ENCODE peak calls at places on chromosomes 6 and 20, in five cellular contexts. Z, O, M, Q and T are unnamed samples.

GRCh38 chr20:39152742-39153141 is 190.6 kb downstream of the DHX35 start:
- DNase-seq in Z (no peak), O (no peak), M (no peak), Q (no peak), T (no peak)

GRCh38 chr6:41713650-41714291 is 21.6 kb downstream of the TFEB start:
- DNase-seq in Z (no peak), O (peak; percentile 90), M (no peak), Q (no peak), T (peak; percentile 52)

GRCh38 chr6:128979061-128979460 is 96.1 kb downstream of the LAMA2 start:
- DNase-seq in Z (no peak), O (no peak), M (no peak), Q (peak; percentile 24), T (no peak)

GRCh38 chr6:111154981-111155380 is 67.7 kb downstream of the SLC16A10 start:
- DNase-seq in Z (no peak), O (no peak), M (no peak), Q (no peak), T (peak; percentile 25)

GRCh38 chr6:148827421-148827820 is 80.6 kb downstream of the UST start:
- DNase-seq in Z (no peak), O (no peak), M (no peak), Q (no peak), T (no peak)

GRCh38 chr6:125953502-125953875 is 3.1 kb upstream of the HINT3 start:
- DNase-seq in Z (peak; percentile 74), O (peak; percentile 48), M (no peak), Q (no peak), T (no peak)

GRCh38 chr6:138194221-138194620 is 24.1 kb downstream of the PBOV1 start:
- DNase-seq in Z (no peak), O (no peak), M (no peak), Q (no peak), T (no peak)

GRCh38 chr6:156557269-156557885 is 219.8 kb upstream of the ARID1B start:
- DNase-seq in Z (peak; percentile 26), O (no peak), M (no peak), Q (peak; percentile 16), T (peak; percentile 95)

GRCh38 chr6:148932731-148933130 is 185.9 kb downstream of the UST start:
- DNase-seq in Z (no peak), O (no peak), M (no peak), Q (peak; percentile 47), T (no peak)

GRCh38 chr6:35046098-35046497 is 95.0 kb downstream of the TCP11 start:
- DNase-seq in Z (no peak), O (no peak), M (no peak), Q (no peak), T (no peak)

GRCh38 chr6:139515511-139515910 is 141.1 kb upstream of the CITED2 start:
- DNase-seq in Z (peak; percentile 31), O (no peak), M (peak; percentile 74), Q (no peak), T (no peak)

GRCh38 chr20:7010584-7010983 is 243.1 kb downstream of the BMP2 start:
- DNase-seq in Z (no peak), O (peak; percentile 70), M (no peak), Q (no peak), T (no peak)

GRCh38 chr6:158837684-158838625 is 18.8 kb upstream of the EZR start:
- DNase-seq in Z (no peak), O (peak; percentile 88), M (no peak), Q (peak; percentile 55), T (peak; percentile 16)

GRCh38 chr6:63295553-63295952 is 24.2 kb downstream of the LGSN start:
- DNase-seq in Z (no peak), O (no peak), M (no peak), Q (no peak), T (no peak)

GRCh38 chr6:108565893-108566292 is 5.2 kb downstream of the FOXO3 start:
- DNase-seq in Z (peak; percentile 81), O (peak; percentile 52), M (peak; percentile 67), Q (peak; percentile 86), T (peak; percentile 75)

GRCh38 chr6:143969077-143969476 is 39.0 kb downstream of the PLAGL1 start:
- DNase-seq in Z (no peak), O (no peak), M (no peak), Q (no peak), T (no peak)

GRCh38 chr6:140001851-140002301 is 627.4 kb upstream of the CITED2 start:
- DNase-seq in Z (no peak), O (no peak), M (no peak), Q (peak; percentile 39), T (no peak)

DNA sequence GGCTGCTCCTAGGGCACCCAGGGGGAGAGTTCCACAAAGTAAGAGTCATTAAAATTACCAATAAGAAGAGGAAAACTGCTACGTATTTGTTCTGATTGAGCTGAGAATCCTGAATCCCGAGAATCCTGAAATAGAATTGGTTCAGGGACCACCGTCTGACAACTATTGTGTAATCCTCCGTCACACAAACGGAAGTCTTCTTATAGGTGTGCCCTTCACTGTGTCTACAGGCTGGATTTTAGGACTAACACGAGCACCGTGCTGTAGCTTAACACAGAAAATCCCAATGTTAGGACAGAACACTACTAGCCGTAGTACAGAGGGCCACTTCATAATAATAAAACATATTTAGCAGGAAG is 50.6 kb upstream of the RNF182 start:
- DNase-seq in Z (no peak), O (no peak), M (no peak), Q (no peak), T (no peak)
- H3K4me3 ChIP-seq in Z (peak overlapping the region; percentile 39), O (peak overlapping the region; percentile 53), M (peak overlapping the region; percentile 39), Q (no peak overlapping the region), T (peak overlapping the region; percentile 32)

GRCh38 chr6:70667711-70668498 is at the start of gene SMAP1:
- DNase-seq in Z (peak; percentile 78), O (peak; percentile 90), M (peak; percentile 70), Q (peak; percentile 95), T (peak; percentile 94)

GRCh38 chr6:70669133-70669532 is 1.4 kb downstream of the SMAP1 start:
- DNase-seq in Z (peak; percentile 13), O (peak; percentile 39), M (no peak), Q (no peak), T (no peak)

GRCh38 chr6:70667256-70667710 is 400 bp upstream of the SMAP1 start:
- DNase-seq in Z (no peak), O (no peak), M (no peak), Q (no peak), T (no peak)

GRCh38 chr6:70668499-70668812 is 773 bp downstream of the SMAP1 start:
- DNase-seq in Z (no peak), O (no peak), M (no peak), Q (peak; percentile 26), T (peak; percentile 68)

DNA sequence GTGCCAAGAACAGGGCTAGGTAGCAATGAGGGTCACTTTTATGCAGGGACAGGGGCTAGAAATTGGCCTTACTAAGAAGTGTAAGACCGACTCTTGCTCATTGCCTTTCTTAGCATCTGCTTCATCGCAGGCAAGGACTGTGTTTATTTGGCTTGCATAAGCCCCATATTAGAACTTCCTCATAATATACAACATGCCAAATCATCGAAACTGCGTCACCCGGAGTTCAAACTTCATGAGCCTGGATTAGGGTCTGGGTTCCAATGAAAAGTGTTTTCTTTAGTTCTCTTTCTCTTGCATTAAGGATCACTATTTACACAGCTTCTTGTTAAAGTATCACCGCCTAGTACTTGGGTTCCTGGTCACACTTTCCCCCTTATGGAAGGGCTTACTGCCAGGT is 957 bp upstream of the SMAP1 start:
- DNase-seq in Z (no peak), O (no peak), M (no peak), Q (no peak), T (no peak)
- H3K4me3 ChIP-seq in Z (peak overlapping the region; percentile 99), O (no peak overlapping the region), M (no peak overlapping the region), Q (no peak overlapping the region), T (peak overlapping the region; percentile 95)

DNA sequence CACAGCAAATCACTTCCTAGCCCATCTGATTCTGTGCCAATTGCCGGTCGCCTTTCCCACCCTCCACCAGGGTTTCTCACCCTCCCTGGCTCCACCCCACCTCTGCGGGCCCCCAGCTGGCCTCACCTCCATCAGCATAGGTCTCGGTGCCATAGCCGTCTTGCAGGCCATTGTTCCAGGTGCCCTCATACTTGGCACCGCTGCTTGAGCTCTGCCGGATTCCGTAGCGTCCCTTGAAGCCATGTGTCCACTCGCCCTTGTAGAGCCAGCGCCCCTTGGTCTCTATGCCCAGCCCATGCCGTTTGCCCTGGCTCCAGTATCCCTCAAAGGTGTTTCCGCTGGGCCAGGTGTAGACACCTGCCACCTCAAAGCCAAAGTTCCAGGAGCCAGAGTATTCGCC is 787 bp downstream of the JPH2 start:
- DNase-seq in Z (no peak), O (no peak), M (no peak), Q (no peak), T (no peak)
- H3K4me3 ChIP-seq in Z (no peak overlapping the region), O (peak overlapping the region; percentile 55), M (peak overlapping the region; percentile 40), Q (no peak overlapping the region), T (peak overlapping the region; percentile 55)

DNA sequence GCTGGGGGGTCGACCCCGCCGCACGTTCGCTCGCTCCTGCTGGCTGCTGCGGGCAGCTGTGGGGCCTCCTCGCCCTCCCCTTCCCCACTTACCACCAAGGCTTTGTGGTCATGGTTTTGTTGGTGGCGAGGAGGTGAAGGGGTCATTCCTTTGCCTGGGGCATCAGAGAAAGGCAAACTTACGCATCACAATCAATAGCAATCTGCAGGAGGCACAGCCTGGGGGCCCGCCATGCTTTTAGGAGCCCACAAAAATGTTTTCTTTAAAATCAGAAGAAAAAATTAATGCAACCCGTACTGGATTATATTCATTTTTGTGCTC is 137.0 kb downstream of the IMPG1 start:
- DNase-seq in Z (no peak), O (no peak), M (no peak), Q (no peak), T (no peak)
- H3K4me3 ChIP-seq in Z (no peak overlapping the region), O (peak overlapping the region; percentile 43), M (peak overlapping the region; percentile 49), Q (peak overlapping the region; percentile 49), T (peak overlapping the region; percentile 42)

GRCh38 chr20:676967-677366 is 1.4 kb upstream of the SCRT2 start:
- DNase-seq in Z (no peak), O (no peak), M (no peak), Q (no peak), T (no peak)

GRCh38 chr20:674936-675452 is 608 bp downstream of the SCRT2 start:
- DNase-seq in Z (no peak), O (no peak), M (no peak), Q (no peak), T (no peak)

GRCh38 chr20:676315-676937 is 824 bp upstream of the SCRT2 start:
- DNase-seq in Z (no peak), O (no peak), M (no peak), Q (no peak), T (no peak)

GRCh38 chr20:673606-674005 is 2.0 kb downstream of the SCRT2 start:
- DNase-seq in Z (no peak), O (no peak), M (no peak), Q (no peak), T (no peak)

DNA sequence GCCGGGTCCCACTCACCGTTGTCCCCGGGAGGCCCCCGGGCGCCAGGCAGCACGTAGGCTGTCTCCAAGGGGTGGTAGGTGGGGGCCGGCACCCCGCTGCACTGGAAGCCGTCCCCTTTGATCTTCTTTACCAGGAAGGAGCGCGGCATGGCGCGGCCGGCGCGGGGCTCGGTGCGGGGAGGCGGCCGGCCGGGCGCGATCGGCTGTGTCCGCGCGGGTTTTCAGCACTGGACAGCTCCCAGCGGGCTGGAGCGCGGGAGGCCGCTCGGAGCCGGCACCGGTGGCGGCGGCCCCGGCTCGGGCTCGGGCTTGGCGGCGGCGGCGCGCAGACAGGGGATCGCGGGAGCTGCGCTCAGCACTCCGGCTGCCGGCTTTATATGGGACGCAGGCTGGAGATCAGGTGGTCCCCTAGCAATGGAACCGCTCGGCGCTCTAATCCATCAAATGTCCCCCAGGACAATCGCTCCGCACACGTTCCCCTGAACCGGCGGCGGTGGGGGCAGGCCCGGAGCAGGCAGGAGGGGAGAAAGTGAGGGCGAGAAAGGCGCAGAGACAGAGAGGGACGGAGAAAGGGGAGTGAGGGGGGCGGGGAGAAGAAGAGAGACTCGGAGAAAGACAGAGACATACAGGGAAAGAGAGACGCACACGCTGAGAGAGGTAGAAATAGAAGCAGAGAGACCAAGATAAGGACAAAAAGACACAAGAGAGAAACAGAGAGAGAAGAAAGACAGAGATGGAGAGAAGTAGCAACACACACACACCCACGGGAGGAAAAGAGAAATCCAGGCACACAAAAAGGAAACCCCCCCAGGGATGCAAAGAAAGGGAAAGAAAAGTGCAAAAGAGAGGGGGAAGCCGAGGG is at the start of gene SCRT2:
- DNase-seq in Z (peak; percentile 54), O (peak; percentile 60), M (peak; percentile 25), Q (peak; percentile 80), T (peak; percentile 67)
- H3K4me3 ChIP-seq in Z (no peak within 1 kb of the TSS), O (no peak within 1 kb of the TSS), M (no peak within 1 kb of the TSS), Q (no peak within 1 kb of the TSS), T (no peak within 1 kb of the TSS)